ENCODE peak calls at places on chromosomes 2 and 18, in six cellular contexts. O, T, F, C, Y and D are unnamed samples.

GRCh38 chr2:233976690-233977294 is 59.6 kb downstream of the TRPM8 start:
- DNase-seq in O (peak; percentile 76), T (peak; percentile 46), F (peak; percentile 73), Y (no peak), C (no peak), D (peak; percentile 75)

GRCh38 chr2:30134582-30134981 is 12.2 kb upstream of the YPEL5 start:
- DNase-seq in F (no peak), C (no peak), O (no peak), Y (no peak), T (no peak), D (no peak)

GRCh38 chr2:1866402-1867091 is 122.2 kb upstream of the PXDN start:
- DNase-seq in C (no peak), O (no peak), T (no peak), Y (no peak), F (peak; percentile 32), D (no peak)

GRCh38 chr2:144162652-144163051 is 357.3 kb downstream of the ZEB2 start:
- DNase-seq in O (no peak), T (no peak), C (peak; percentile 55), F (peak; percentile 73), Y (peak; percentile 9), D (no peak)

GRCh38 chr2:234335676-234336228 is 161.1 kb downstream of the ARL4C start:
- DNase-seq in T (no peak), C (no peak), Y (peak; percentile 33), F (peak; percentile 81), O (peak; percentile 72), D (peak; percentile 99)

GRCh38 chr2:55141572-55142413 is 90.3 kb downstream of the CLHC1 start:
- DNase-seq in Y (no peak), F (no peak), O (peak; percentile 51), C (no peak), T (no peak), D (peak; percentile 53)

GRCh38 chr18:76948345-76948744 is 126.0 kb downstream of the ZNF236 start:
- DNase-seq in O (no peak), Y (no peak), C (no peak), F (no peak), T (no peak), D (no peak)

GRCh38 chr2:70143314-70144150 is 47.3 kb downstream of the C2orf42 start:
- DNase-seq in Y (peak; percentile 29), C (no peak), O (peak; percentile 52), F (peak; percentile 53), T (no peak), D (peak; percentile 54)

GRCh38 chr2:202530038-202530437 is 104.7 kb upstream of the FAM117B start:
- DNase-seq in T (no peak), O (no peak), C (no peak), Y (no peak), F (no peak), D (no peak)

GRCh38 chr18:79361766-79362522 is 33.8 kb upstream of the NFATC1 start:
- DNase-seq in Y (no peak), T (no peak), C (no peak), F (no peak), O (peak; percentile 95), D (peak; percentile 87)

GRCh38 chr18:36724591-36725001 is 104.2 kb downstream of the TPGS2 start:
- DNase-seq in F (no peak), Y (no peak), T (no peak), C (no peak), O (peak; percentile 34), D (no peak)

GRCh38 chr2:233059797-233060499 is at the start of gene INPP5D:
- DNase-seq in T (no peak), O (no peak), Y (no peak), F (no peak), C (no peak), D (no peak)

GRCh38 chr2:84649487-84650142 is 133.3 kb downstream of the DNAH6 start:
- DNase-seq in T (no peak), C (no peak), F (no peak), O (no peak), Y (no peak), D (no peak)

GRCh38 chr2:69345434-69345833 is 41.6 kb downstream of the GFPT1 start:
- DNase-seq in O (no peak), Y (no peak), C (no peak), T (no peak), F (no peak), D (no peak)

GRCh38 chr2:176556383-176556782 is 287.1 kb downstream of the MTX2 start:
- DNase-seq in O (no peak), F (no peak), T (no peak), Y (no peak), C (no peak), D (no peak)

GRCh38 chr18:9810216-9810804 is 75.5 kb upstream of the TXNDC2 start:
- DNase-seq in F (no peak), C (no peak), Y (no peak), O (peak; percentile 33), T (no peak), D (peak; percentile 76)

GRCh38 chr2:33494155-33494779 is 17.8 kb downstream of the RASGRP3 start:
- DNase-seq in O (peak; percentile 59), Y (no peak), T (no peak), C (no peak), F (no peak), D (peak; percentile 62)

DNA sequence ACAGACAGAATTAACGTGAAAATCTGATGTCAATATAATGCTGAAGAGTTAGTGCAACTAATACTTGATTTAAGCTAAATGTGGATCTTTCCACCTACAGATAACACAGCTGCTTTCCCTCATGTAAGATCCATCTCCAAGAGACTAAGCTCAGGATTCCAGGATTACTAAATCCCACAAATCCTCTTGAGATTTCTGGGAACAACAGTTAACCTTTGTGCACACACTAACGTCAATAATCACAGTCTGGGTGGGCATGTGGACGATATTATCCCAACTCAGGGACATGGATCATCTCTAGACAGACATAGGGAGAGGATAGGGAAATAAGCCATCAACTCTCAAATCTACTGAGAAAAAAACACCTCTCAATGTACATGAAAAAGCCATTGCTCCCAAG is 432.6 kb downstream of the SATB2 start:
- DNase-seq in C (no peak), Y (no peak), O (no peak), T (no peak), F (no peak), D (no peak)
- H3K36me3 ChIP-seq in C (no peaks in the 10 kb centered on the region), Y (no peaks in the 10 kb centered on the region), O (no peaks in the 10 kb centered on the region), T (no peaks in the 10 kb centered on the region), F (no peaks in the 10 kb centered on the region), D (no peaks in the 10 kb centered on the region)

GRCh38 chr2:204249437-204249836 is 295.8 kb upstream of the PARD3B start:
- DNase-seq in T (no peak), O (no peak), C (no peak), F (no peak), Y (no peak), D (no peak)
- H3K4ac ChIP-seq in T (no peak overlapping the region), O (no peak overlapping the region), C (no peak overlapping the region), F (no peak overlapping the region), Y (no peak overlapping the region), D (no peak overlapping the region)

GRCh38 chr18:136433-136832 is 21.9 kb upstream of the USP14 start:
- DNase-seq in C (no peak), F (no peak), T (no peak), O (no peak), Y (no peak), D (no peak)
- H4K8ac ChIP-seq in C (no peak overlapping the region), F (no peak overlapping the region), T (no peak overlapping the region), O (no peak overlapping the region), Y (no peak overlapping the region), D (no peak overlapping the region)

GRCh38 chr2:241724975-241725870 is 9.2 kb upstream of the D2HGDH start:
- DNase-seq in F (no peak), O (no peak), C (no peak), Y (no peak), T (no peak), D (no peak)

GRCh38 chr2:241722896-241723454 is 11.5 kb upstream of the D2HGDH start:
- DNase-seq in Y (no peak), C (no peak), O (no peak), T (no peak), F (no peak), D (no peak)

GRCh38 chr2:241721852-241722251 is 12.6 kb upstream of the D2HGDH start:
- DNase-seq in F (no peak), C (no peak), T (no peak), O (no peak), Y (no peak), D (no peak)

GRCh38 chr2:241726459-241726858 is 8.0 kb upstream of the D2HGDH start:
- DNase-seq in C (no peak), Y (no peak), T (no peak), O (no peak), F (peak; percentile 31), D (no peak)

GRCh38 chr2:241724259-241724974 is 10.0 kb upstream of the D2HGDH start:
- DNase-seq in C (peak; percentile 71), Y (no peak), O (no peak), F (peak; percentile 42), T (no peak), D (no peak)
- H3K36me3 ChIP-seq in C (peaks cover 40% of the 10 kb centered on the region), Y (peaks cover 49% of the 10 kb centered on the region), O (peaks cover 39% of the 10 kb centered on the region), F (peaks cover 26% of the 10 kb centered on the region), T (peaks cover 72% of the 10 kb centered on the region), D (peaks cover 64% of the 10 kb centered on the region)

GRCh38 chr2:218569038-218569431 is 396 bp downstream of the CNOT9 start:
- DNase-seq in T (no peak), F (peak; percentile 72), O (peak; percentile 83), Y (peak; percentile 59), C (no peak), D (peak; percentile 96)
- H3K4ac ChIP-seq in T (no peak overlapping the region), F (no peak overlapping the region), O (peak overlapping the region; percentile 96), Y (peak overlapping the region; percentile 87), C (peak overlapping the region; percentile 27), D (peak overlapping the region; percentile 97)

GRCh38 chr2:238097201-238097987 is 2.7 kb upstream of the ESPNL start:
- DNase-seq in C (peak; percentile 49), Y (no peak), T (no peak), F (no peak), O (no peak), D (no peak)

GRCh38 chr2:238094438-238095022 is 5.6 kb upstream of the ESPNL start:
- DNase-seq in F (no peak), C (no peak), Y (no peak), T (no peak), O (no peak), D (no peak)

GRCh38 chr2:238093181-238094140 is 6.7 kb upstream of the ESPNL start:
- DNase-seq in C (peak; percentile 45), O (no peak), Y (no peak), F (no peak), T (no peak), D (no peak)

GRCh38 chr2:238096311-238097011 is 3.7 kb upstream of the ESPNL start:
- DNase-seq in O (no peak), C (peak; percentile 65), F (no peak), T (no peak), Y (peak; percentile 33), D (no peak)

DNA sequence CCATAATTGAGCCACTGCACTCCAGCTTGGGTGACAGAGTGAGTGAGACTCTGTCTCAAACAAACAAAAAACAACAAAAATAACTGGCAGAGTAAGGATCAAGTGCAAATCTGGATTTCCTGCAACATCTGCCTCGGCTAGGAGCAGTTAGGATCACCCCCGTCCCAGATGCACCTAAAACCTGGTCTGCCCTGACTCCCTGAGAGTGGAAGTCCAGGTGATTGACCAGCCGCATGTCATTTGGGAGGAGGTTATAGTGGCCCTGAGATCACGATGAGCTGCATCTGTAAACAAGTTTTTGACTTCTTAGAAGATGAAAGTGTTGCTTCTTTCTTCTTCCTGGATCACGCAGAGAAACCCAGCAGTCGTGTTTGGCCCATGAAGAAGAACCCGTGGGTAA is 5.0 kb upstream of the ESPNL start:
- DNase-seq in C (no peak), T (no peak), F (no peak), O (no peak), Y (no peak), D (no peak)
- H4K8ac ChIP-seq in C (no peak overlapping the region), T (no peak overlapping the region), F (no peak overlapping the region), O (no peak overlapping the region), Y (no peak overlapping the region), D (no peak overlapping the region)

GRCh38 chr18:11246883-11247282 is 97.5 kb upstream of the PIEZO2 start:
- DNase-seq in T (no peak), C (no peak), O (no peak), Y (no peak), F (no peak), D (no peak)
- H3K36me3 ChIP-seq in T (no peaks in the 10 kb centered on the region), C (no peaks in the 10 kb centered on the region), O (no peaks in the 10 kb centered on the region), Y (no peaks in the 10 kb centered on the region), F (no peaks in the 10 kb centered on the region), D (no peaks in the 10 kb centered on the region)